ENCODE peak calls at places on chromosomes 6 and 20, in nine cellular contexts. One of them, this sample, is unnamed. For H3K4me1, the result is how much of the 10 kb centered on the place peaks cover.

GRCh38 chr6:13304101-13304500 is 24.2 kb downstream of the TBC1D7 start:
- DNase-seq in HCT116: no peak
- DNase-seq in H1: no peak
- DNase-seq in A549: no peak
- DNase-seq in IMR-90: no peak
- DNase-seq in ovary: no peak
- DNase-seq in heart left ventricle: no peak
- DNase-seq in adrenal gland: no peak
- DNase-seq in body of pancreas: no peak
- DNase-seq in this sample: no peak

GRCh38 chr6:12543953-12544352 is 172.6 kb upstream of the PHACTR1 start:
- DNase-seq in HCT116: no peak
- DNase-seq in H1: no peak
- DNase-seq in A549: no peak
- DNase-seq in IMR-90: no peak
- DNase-seq in ovary: no peak
- DNase-seq in heart left ventricle: no peak
- DNase-seq in adrenal gland: no peak
- DNase-seq in body of pancreas: peak
- DNase-seq in this sample: no peak

GRCh38 chr6:34597605-34598353 is 41.6 kb upstream of the SPDEF start:
- DNase-seq in HCT116: no peak
- DNase-seq in H1: no peak
- DNase-seq in A549: no peak
- DNase-seq in IMR-90: no peak
- DNase-seq in ovary: no peak
- DNase-seq in heart left ventricle: no peak
- DNase-seq in adrenal gland: no peak
- DNase-seq in body of pancreas: no peak
- DNase-seq in this sample: no peak

GRCh38 chr20:32436142-32436861 is 78.2 kb downstream of the ASXL1 start:
- DNase-seq in HCT116: no peak
- DNase-seq in H1: no peak
- DNase-seq in A549: no peak
- DNase-seq in IMR-90: no peak
- DNase-seq in ovary: no peak
- DNase-seq in heart left ventricle: no peak
- DNase-seq in adrenal gland: no peak
- DNase-seq in body of pancreas: no peak
- DNase-seq in this sample: no peak

GRCh38 chr20:10581823-10582222 is 92.0 kb downstream of the JAG1 start:
- DNase-seq in HCT116: no peak
- DNase-seq in H1: no peak
- DNase-seq in A549: no peak
- DNase-seq in IMR-90: peak
- DNase-seq in ovary: no peak
- DNase-seq in heart left ventricle: no peak
- DNase-seq in adrenal gland: no peak
- DNase-seq in body of pancreas: no peak
- DNase-seq in this sample: no peak

GRCh38 chr6:157755032-157755751 is 67.9 kb upstream of the SNX9 start:
- DNase-seq in HCT116: no peak
- DNase-seq in H1: no peak
- DNase-seq in A549: no peak
- DNase-seq in IMR-90: peak
- DNase-seq in ovary: no peak
- DNase-seq in heart left ventricle: no peak
- DNase-seq in adrenal gland: no peak
- DNase-seq in body of pancreas: no peak
- DNase-seq in this sample: no peak

GRCh38 chr6:130993292-130993765 is 69.7 kb downstream of the EPB41L2 start:
- DNase-seq in HCT116: no peak
- DNase-seq in H1: peak
- DNase-seq in A549: no peak
- DNase-seq in IMR-90: no peak
- DNase-seq in ovary: no peak
- DNase-seq in heart left ventricle: no peak
- DNase-seq in adrenal gland: peak
- DNase-seq in body of pancreas: peak
- DNase-seq in this sample: no peak

GRCh38 chr20:62426678-62427077 is 661 bp downstream of the RBBP8NL start:
- DNase-seq in HCT116: no peak
- DNase-seq in H1: no peak
- DNase-seq in A549: no peak
- DNase-seq in IMR-90: no peak
- DNase-seq in ovary: no peak
- DNase-seq in heart left ventricle: no peak
- DNase-seq in adrenal gland: no peak
- DNase-seq in body of pancreas: peak
- DNase-seq in this sample: no peak

GRCh38 chr6:117493470-117493869 is 11.0 kb downstream of the DCBLD1 start:
- DNase-seq in HCT116: no peak
- DNase-seq in H1: no peak
- DNase-seq in A549: no peak
- DNase-seq in IMR-90: no peak
- DNase-seq in ovary: no peak
- DNase-seq in heart left ventricle: no peak
- DNase-seq in adrenal gland: no peak
- DNase-seq in body of pancreas: no peak
- DNase-seq in this sample: no peak

GRCh38 chr20:41135187-41135887 is 2.0 kb upstream of the PLCG1 start:
- DNase-seq in HCT116: peak
- DNase-seq in H1: peak
- DNase-seq in A549: peak
- DNase-seq in IMR-90: peak
- DNase-seq in ovary: no peak
- DNase-seq in heart left ventricle: no peak
- DNase-seq in adrenal gland: no peak
- DNase-seq in body of pancreas: peak
- DNase-seq in this sample: no peak

GRCh38 chr20:11890331-11891080 is 27.2 kb upstream of the BTBD3 start:
- DNase-seq in HCT116: peak
- DNase-seq in H1: peak
- DNase-seq in A549: peak
- DNase-seq in IMR-90: peak
- DNase-seq in ovary: peak
- DNase-seq in heart left ventricle: peak
- DNase-seq in adrenal gland: peak
- DNase-seq in body of pancreas: peak
- DNase-seq in this sample: peak
- TF ChIP-seq POLR2A in HCT116: peak
- TF ChIP-seq POLR2A in H1: peak
- TF ChIP-seq POLR2A in A549: peak
- TF ChIP-seq POLR2A in IMR-90: peak
- TF ChIP-seq POLR2A in ovary: peak
- TF ChIP-seq POLR2A in heart left ventricle: no peak
- TF ChIP-seq POLR2A in adrenal gland: peak
- TF ChIP-seq POLR2A in body of pancreas: peak
- TF ChIP-seq POLR2A in this sample: peak

DNA sequence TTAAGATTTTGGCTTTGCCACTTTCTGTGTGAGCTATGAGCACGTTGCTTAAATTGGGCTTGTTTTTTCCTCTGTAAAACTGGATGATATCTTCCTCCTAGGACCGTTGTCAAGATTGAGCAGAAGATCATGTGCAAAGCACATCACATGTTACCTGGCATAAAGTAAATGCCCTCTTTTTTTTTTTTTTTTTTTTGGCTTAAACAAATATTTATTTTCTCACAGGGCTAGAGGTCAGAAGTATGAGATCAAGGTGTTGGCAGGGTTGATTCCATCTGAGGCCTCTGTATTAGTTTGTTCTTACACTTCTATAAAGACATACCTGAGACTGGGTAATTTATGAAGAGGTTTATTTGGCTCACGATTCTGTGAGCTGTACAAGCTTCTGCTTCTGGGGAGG is 42.7 kb downstream of the TOX2 start:
- DNase-seq in HCT116: no peak
- DNase-seq in H1: no peak
- DNase-seq in A549: no peak
- DNase-seq in IMR-90: no peak
- DNase-seq in ovary: no peak
- DNase-seq in heart left ventricle: no peak
- DNase-seq in adrenal gland: no peak
- DNase-seq in body of pancreas: no peak
- DNase-seq in this sample: no peak
- H3K4me1 ChIP-seq in HCT116: half or more
- H3K4me1 ChIP-seq in H1: under half
- H3K4me1 ChIP-seq in A549: half or more
- H3K4me1 ChIP-seq in IMR-90: under half
- H3K4me1 ChIP-seq in ovary: under half
- H3K4me1 ChIP-seq in heart left ventricle: under half
- H3K4me1 ChIP-seq in adrenal gland: under half
- H3K4me1 ChIP-seq in body of pancreas: under half
- H3K4me1 ChIP-seq in this sample: under half

DNA sequence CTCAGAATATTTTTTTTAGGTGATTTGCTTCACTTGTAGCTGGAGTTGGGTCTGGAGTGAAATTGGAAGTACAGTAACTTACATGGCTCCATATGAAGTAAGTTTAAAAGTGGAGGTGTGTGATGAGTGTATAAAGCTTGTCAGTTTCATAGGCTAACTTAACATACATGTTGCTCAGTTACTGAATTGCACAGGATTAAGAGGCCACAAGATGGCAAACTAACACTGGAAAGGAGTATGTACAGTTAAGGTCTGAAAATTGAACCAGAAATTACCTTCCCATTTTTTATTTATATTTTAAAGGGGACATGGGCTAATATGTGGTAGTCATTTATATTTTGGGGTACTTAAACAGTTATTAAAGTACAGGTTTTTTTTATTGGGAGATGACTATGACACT is 45.3 kb upstream of the SMIM8 start:
- DNase-seq in HCT116: no peak
- DNase-seq in H1: no peak
- DNase-seq in A549: peak
- DNase-seq in IMR-90: peak
- DNase-seq in ovary: no peak
- DNase-seq in heart left ventricle: no peak
- DNase-seq in adrenal gland: no peak
- DNase-seq in body of pancreas: no peak
- DNase-seq in this sample: no peak
- TF ChIP-seq CTCF in HCT116: peak
- TF ChIP-seq CTCF in H1: peak
- TF ChIP-seq CTCF in A549: peak
- TF ChIP-seq CTCF in IMR-90: peak
- TF ChIP-seq CTCF in ovary: no peak
- TF ChIP-seq CTCF in heart left ventricle: peak
- TF ChIP-seq CTCF in adrenal gland: no peak
- TF ChIP-seq CTCF in body of pancreas: no peak
- TF ChIP-seq CTCF in this sample: no peak

DNA sequence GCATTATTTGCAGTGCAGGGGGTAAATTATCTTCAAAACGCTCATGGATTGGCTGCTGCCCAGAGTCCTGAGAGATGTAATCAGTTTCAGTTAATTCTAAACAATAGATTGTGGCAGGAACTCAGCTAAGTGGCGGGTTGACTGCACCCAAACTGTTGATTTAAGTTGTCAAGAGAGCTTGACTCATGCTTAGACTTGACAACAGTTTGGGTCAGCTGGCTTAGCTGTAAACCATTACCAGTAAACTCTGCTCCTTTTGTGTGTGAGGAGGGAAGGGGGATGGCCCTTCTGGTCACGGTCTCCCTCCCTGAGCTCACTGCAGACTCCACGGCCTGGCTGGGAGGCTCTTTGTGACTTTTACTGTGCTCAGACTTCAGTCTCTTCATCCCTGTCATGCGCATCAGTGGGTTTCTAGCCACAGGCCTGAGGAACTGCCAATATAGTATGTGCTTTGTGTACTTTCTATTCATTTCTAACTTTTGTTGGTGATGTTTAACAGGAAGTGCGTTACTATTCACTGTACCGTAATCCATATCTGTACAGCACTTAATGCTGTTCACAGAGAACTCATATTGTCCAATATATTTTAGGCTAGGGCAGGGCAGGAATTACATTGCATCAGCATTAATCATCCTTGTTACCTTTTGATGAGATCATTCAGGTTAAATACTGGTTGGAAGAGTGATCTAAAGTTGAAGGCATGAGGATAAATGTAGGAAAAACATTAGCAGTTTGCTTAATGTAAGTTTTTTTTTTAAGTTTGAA is 488.3 kb downstream of the CDKAL1 start:
- DNase-seq in HCT116: peak
- DNase-seq in H1: no peak
- DNase-seq in A549: no peak
- DNase-seq in IMR-90: peak
- DNase-seq in ovary: no peak
- DNase-seq in heart left ventricle: no peak
- DNase-seq in adrenal gland: no peak
- DNase-seq in body of pancreas: peak
- DNase-seq in this sample: no peak
- TF ChIP-seq POLR2A in HCT116: no peak
- TF ChIP-seq POLR2A in H1: no peak
- TF ChIP-seq POLR2A in A549: no peak
- TF ChIP-seq POLR2A in IMR-90: no peak
- TF ChIP-seq POLR2A in ovary: no peak
- TF ChIP-seq POLR2A in heart left ventricle: no peak
- TF ChIP-seq POLR2A in adrenal gland: no peak
- TF ChIP-seq POLR2A in body of pancreas: no peak
- TF ChIP-seq POLR2A in this sample: no peak

GRCh38 chr6:167849846-167850459 is 23.2 kb downstream of the AFDN start:
- DNase-seq in HCT116: peak
- DNase-seq in H1: no peak
- DNase-seq in A549: peak
- DNase-seq in IMR-90: no peak
- DNase-seq in ovary: no peak
- DNase-seq in heart left ventricle: no peak
- DNase-seq in adrenal gland: no peak
- DNase-seq in body of pancreas: peak
- DNase-seq in this sample: no peak

GRCh38 chr6:167848783-167849182 is 22.1 kb downstream of the AFDN start:
- DNase-seq in HCT116: no peak
- DNase-seq in H1: no peak
- DNase-seq in A549: no peak
- DNase-seq in IMR-90: no peak
- DNase-seq in ovary: no peak
- DNase-seq in heart left ventricle: no peak
- DNase-seq in adrenal gland: no peak
- DNase-seq in body of pancreas: no peak
- DNase-seq in this sample: no peak

GRCh38 chr6:167845856-167846255 is 19.1 kb downstream of the AFDN start:
- DNase-seq in HCT116: no peak
- DNase-seq in H1: no peak
- DNase-seq in A549: no peak
- DNase-seq in IMR-90: no peak
- DNase-seq in ovary: no peak
- DNase-seq in heart left ventricle: no peak
- DNase-seq in adrenal gland: no peak
- DNase-seq in body of pancreas: no peak
- DNase-seq in this sample: no peak

GRCh38 chr6:167846997-167847606 is 20.4 kb downstream of the AFDN start:
- DNase-seq in HCT116: no peak
- DNase-seq in H1: no peak
- DNase-seq in A549: no peak
- DNase-seq in IMR-90: no peak
- DNase-seq in ovary: no peak
- DNase-seq in heart left ventricle: no peak
- DNase-seq in adrenal gland: no peak
- DNase-seq in body of pancreas: no peak
- DNase-seq in this sample: no peak

GRCh38 chr6:167847936-167848335 is 21.2 kb downstream of the AFDN start:
- DNase-seq in HCT116: no peak
- DNase-seq in H1: no peak
- DNase-seq in A549: no peak
- DNase-seq in IMR-90: no peak
- DNase-seq in ovary: no peak
- DNase-seq in heart left ventricle: no peak
- DNase-seq in adrenal gland: no peak
- DNase-seq in body of pancreas: no peak
- DNase-seq in this sample: no peak
- H3K4me1 ChIP-seq in HCT116: half or more
- H3K4me1 ChIP-seq in H1: under half
- H3K4me1 ChIP-seq in A549: under half
- H3K4me1 ChIP-seq in IMR-90: under half
- H3K4me1 ChIP-seq in ovary: under half
- H3K4me1 ChIP-seq in heart left ventricle: under half
- H3K4me1 ChIP-seq in adrenal gland: under half
- H3K4me1 ChIP-seq in body of pancreas: half or more
- H3K4me1 ChIP-seq in this sample: under half